ENCODE peak calls at places on chromosomes 7 and 10, in seven cellular contexts. Z is GM23248; X is stomach; O is left ventricle myocardium inferior; D is CD8-positive, alpha-beta T cell; I is small intestine; G is uterus. C is an unnamed sample.
A peak's percentile ranks its signal among the peaks of the same experiment; 100 is the strongest.

GRCh38 chr10:72375585-72375984 is 20.9 kb upstream of the DNAJB12 start:
- DNase-seq in Z (no peak), X (no peak), O (no peak), D (no peak), I (peak; percentile 9), G (no peak), C (no peak)

GRCh38 chr10:8273749-8274148 is 219.3 kb downstream of the GATA3 start:
- DNase-seq in Z (no peak), X (no peak), O (no peak), D (no peak), I (no peak), G (no peak), C (no peak)

GRCh38 chr7:39951156-39951942 is 1.3 kb downstream of the CDK13 start:
- DNase-seq in Z (peak; percentile 74), X (peak; percentile 64), O (peak; percentile 52), D (peak; percentile 79), I (peak; percentile 50), G (peak; percentile 41), C (peak; percentile 72)

GRCh38 chr10:91198781-91199180 is 21.7 kb upstream of the PCGF5 start:
- DNase-seq in Z (peak; percentile 88), X (no peak), O (no peak), D (no peak), I (peak; percentile 84), G (no peak), C (no peak)

GRCh38 chr7:74579800-74580685 is 77.5 kb upstream of the GTF2I start:
- DNase-seq in Z (peak; percentile 68), X (peak; percentile 83), O (no peak), D (no peak), I (peak; percentile 95), G (no peak), C (peak; percentile 87)

GRCh38 chr10:122022276-122022675 is 33.3 kb downstream of the TACC2 start:
- DNase-seq in Z (no peak), X (no peak), O (no peak), D (no peak), I (no peak), G (no peak), C (no peak)

GRCh38 chr10:110918633-110919348 is at the start of gene BBIP1:
- DNase-seq in Z (peak; percentile 100), X (no peak), O (no peak), D (no peak), I (peak; percentile 100), G (no peak), C (no peak)

GRCh38 chr10:28077889-28078288 is 79.0 kb upstream of the ODAD2 start:
- DNase-seq in Z (peak; percentile 56), X (no peak), O (no peak), D (no peak), I (no peak), G (no peak), C (no peak)

GRCh38 chr10:114523876-114524275 is 119.6 kb upstream of the AFAP1L2 start:
- DNase-seq in Z (no peak), X (no peak), O (no peak), D (peak; percentile 33), I (no peak), G (no peak), C (no peak)

GRCh38 chr7:132819648-132820047 is 243.4 kb upstream of the PLXNA4 start:
- DNase-seq in Z (no peak), X (no peak), O (no peak), D (no peak), I (no peak), G (no peak), C (no peak)

DNA sequence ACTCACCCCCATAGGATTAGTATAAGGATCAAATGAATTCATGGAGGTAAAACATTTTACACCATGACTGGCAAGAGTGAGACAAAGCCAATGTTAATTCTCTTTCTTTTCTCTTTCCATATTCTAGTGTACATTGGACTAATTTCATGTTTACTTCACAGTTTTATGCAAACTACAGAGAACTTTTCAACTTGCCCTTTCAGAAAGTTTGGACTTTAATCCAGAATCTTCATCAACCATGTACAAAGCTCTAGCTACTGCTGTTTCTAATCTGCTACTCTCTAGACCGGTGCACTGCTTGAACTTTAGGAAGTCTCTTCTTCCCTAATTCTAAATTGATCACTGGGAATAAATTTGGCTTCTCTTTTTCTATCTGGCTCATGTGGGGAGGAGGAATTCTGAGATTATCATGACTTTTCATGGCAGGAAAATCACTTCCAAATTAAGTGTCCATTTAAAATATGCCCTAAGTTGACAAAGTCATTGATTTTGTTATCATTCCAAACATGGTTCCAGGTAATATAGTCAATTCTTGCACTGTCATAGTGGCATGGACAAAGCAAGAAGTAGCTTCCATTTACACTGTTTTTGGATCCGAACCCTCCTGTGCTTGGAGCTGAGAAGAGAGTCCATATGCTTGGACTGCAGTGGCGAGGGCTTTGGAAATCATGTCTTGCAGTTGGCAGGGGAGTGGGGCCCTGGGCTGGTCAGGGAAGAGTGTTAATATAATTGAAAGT is 903.3 kb downstream of the CCSER2 start:
- DNase-seq in Z (no peak), X (no peak), O (no peak), D (no peak), I (no peak), G (no peak), C (no peak)
- H3K4me1 ChIP-seq in Z (no peaks in the 10 kb centered on the region), X (no peaks in the 10 kb centered on the region), O (no peaks in the 10 kb centered on the region), D (no peaks in the 10 kb centered on the region), I (no peaks in the 10 kb centered on the region), G (no peaks in the 10 kb centered on the region), C (no peaks in the 10 kb centered on the region)

DNA sequence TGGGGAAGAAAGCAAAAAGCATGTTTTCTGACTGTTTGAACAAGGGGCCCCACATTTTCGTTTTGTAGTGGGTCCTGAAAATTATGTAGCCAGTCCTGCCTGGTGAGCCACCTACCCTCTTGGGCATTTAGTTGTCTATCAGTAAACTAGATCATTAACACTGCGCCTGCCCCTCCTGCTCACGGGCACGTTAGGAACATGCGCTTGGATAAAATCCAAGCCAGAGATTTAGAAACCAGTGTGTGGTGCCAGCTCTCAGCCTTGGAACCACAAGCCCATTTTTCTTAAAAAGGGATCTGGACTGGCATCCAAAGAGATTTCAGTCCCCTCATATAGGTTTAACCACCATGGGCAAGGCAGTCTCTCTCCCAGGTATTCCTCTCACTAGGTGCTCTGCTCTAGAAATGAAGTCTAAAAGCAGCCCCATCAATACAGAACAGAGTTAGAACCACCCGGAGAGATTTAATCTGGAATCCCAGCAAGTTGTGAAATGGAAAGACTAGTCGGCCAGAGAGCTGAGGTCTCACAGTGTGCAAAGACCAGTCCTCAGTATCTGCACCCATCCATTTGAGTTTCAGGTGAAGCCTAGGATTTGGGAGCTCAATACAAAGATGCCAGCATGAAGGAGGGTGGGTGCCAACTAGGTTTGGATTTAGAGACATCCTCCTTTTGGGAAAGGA is 123.9 kb upstream of the TCF7L2 start:
- DNase-seq in Z (no peak), X (no peak), O (no peak), D (no peak), I (no peak), G (no peak), C (no peak)
- H3K4me3 ChIP-seq in Z (no peak overlapping the region), X (no peak overlapping the region), O (no peak overlapping the region), D (no peak overlapping the region), I (no peak overlapping the region), G (no peak overlapping the region), C (no peak overlapping the region)

DNA sequence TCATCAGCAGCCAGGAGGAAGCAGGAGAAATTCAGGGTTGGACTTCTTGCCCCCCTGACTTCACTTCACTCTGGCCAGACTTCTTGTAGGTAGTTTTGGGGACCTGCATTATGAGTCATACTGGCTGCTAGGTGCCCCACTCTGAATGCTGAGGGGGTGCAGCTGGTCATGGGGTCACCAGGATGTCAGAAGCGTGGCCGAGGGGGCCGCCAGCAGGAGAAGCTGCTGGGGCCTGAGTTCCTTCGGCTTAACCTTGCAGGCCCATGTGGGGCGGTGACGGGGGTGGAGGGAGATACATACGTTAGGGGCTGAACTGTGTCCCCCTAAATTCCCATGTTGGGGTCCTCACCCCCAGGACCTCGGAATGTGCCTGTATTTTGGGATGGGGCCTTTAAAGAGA is 18.2 kb downstream of the UNCX start:
- DNase-seq in Z (no peak), X (no peak), O (no peak), D (no peak), I (no peak), G (no peak), C (peak; percentile 19)
- H3K4me1 ChIP-seq in Z (no peaks in the 10 kb centered on the region), X (peaks cover 17% of the 10 kb centered on the region), O (peaks cover 29% of the 10 kb centered on the region), D (peaks cover 21% of the 10 kb centered on the region), I (no peaks in the 10 kb centered on the region), G (peaks cover 11% of the 10 kb centered on the region), C (no peaks in the 10 kb centered on the region)

DNA sequence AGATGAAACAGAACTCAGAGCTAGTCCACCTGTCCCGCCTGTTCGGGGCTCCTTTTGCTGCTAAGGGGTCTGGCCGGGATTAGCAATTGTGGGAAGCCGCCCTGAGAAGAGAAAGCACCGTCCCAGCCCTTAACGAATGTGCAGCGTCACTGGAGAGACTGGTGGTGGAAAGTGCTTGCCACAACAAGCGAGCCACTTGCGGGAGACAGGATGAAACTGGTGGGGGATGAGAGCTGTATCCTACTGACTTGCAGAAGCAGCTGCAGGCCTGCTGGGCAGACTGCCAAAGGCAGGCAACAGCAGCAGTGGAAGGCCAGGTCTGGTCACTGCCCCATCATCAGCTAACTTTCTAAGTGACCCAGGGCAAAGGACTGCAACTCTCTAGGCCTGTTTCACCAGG is 95.4 kb downstream of the FAM53B start:
- DNase-seq in Z (peak; percentile 42), X (peak; percentile 55), O (peak; percentile 74), D (peak; percentile 73), I (peak; percentile 62), G (peak; percentile 56), C (peak; percentile 85)
- H3K4me3 ChIP-seq in Z (no peak overlapping the region), X (no peak overlapping the region), O (no peak overlapping the region), D (peak overlapping the region; percentile 11), I (no peak overlapping the region), G (no peak overlapping the region), C (no peak overlapping the region)

GRCh38 chr7:158657189-158657746 is 47.3 kb downstream of the NCAPG2 start:
- DNase-seq in Z (no peak), X (no peak), O (no peak), D (no peak), I (no peak), G (no peak), C (no peak)
- H3K4me1 ChIP-seq in Z (no peaks in the 10 kb centered on the region), X (no peaks in the 10 kb centered on the region), O (no peaks in the 10 kb centered on the region), D (no peaks in the 10 kb centered on the region), I (no peaks in the 10 kb centered on the region), G (no peaks in the 10 kb centered on the region), C (no peaks in the 10 kb centered on the region)

GRCh38 chr10:52128056-52128683 is 185.9 kb upstream of the DKK1 start:
- DNase-seq in Z (no peak), X (no peak), O (no peak), D (no peak), I (no peak), G (no peak), C (no peak)
- H3K4me3 ChIP-seq in Z (no peak overlapping the region), X (no peak overlapping the region), O (no peak overlapping the region), D (no peak overlapping the region), I (no peak overlapping the region), G (no peak overlapping the region), C (no peak overlapping the region)

GRCh38 chr10:79275105-79275430 is 72.2 kb upstream of the PPIF start:
- DNase-seq in Z (no peak), X (no peak), O (no peak), D (no peak), I (no peak), G (no peak), C (no peak)
- H3K4me1 ChIP-seq in Z (peaks cover 29% of the 10 kb centered on the region), X (peaks cover 52% of the 10 kb centered on the region), O (peaks cover 84% of the 10 kb centered on the region), D (no peaks in the 10 kb centered on the region), I (no peaks in the 10 kb centered on the region), G (peaks cover 20% of the 10 kb centered on the region), C (peaks cover 3% of the 10 kb centered on the region)